ENCODE peak calls at places on chromosomes 11 and 22, in seven cellular contexts. One of them, this sample, is unnamed.

GRCh38 chr11:43541993-43542392 is 138.5 kb upstream of the HSD17B12 start:
- DNase-seq in DMS53: no peak
- DNase-seq in iPS DF 19.7: no peak
- DNase-seq in tibial nerve: no peak
- DNase-seq in COR-L47: no peak
- DNase-seq in AG09319: no peak
- DNase-seq in GM03348: no peak
- DNase-seq in this sample: no peak

GRCh38 chr11:71140206-71140919 is 112.0 kb downstream of the SHANK2 start:
- DNase-seq in DMS53: no peak
- DNase-seq in iPS DF 19.7: no peak
- DNase-seq in tibial nerve: no peak
- DNase-seq in COR-L47: peak
- DNase-seq in AG09319: no peak
- DNase-seq in GM03348: no peak
- DNase-seq in this sample: no peak

GRCh38 chr11:70532066-70532440 is 133.7 kb downstream of the CTTN start:
- DNase-seq in DMS53: no peak
- DNase-seq in iPS DF 19.7: no peak
- DNase-seq in tibial nerve: no peak
- DNase-seq in COR-L47: no peak
- DNase-seq in AG09319: no peak
- DNase-seq in GM03348: no peak
- DNase-seq in this sample: no peak

GRCh38 chr22:41508770-41509170 is 35.5 kb downstream of the POLR3H start:
- DNase-seq in DMS53: no peak
- DNase-seq in iPS DF 19.7: no peak
- DNase-seq in tibial nerve: no peak
- DNase-seq in COR-L47: no peak
- DNase-seq in AG09319: no peak
- DNase-seq in GM03348: no peak
- DNase-seq in this sample: no peak

GRCh38 chr22:46352691-46353386 is 17.3 kb downstream of the TRMU start:
- DNase-seq in DMS53: peak
- DNase-seq in iPS DF 19.7: no peak
- DNase-seq in tibial nerve: no peak
- DNase-seq in COR-L47: peak
- DNase-seq in AG09319: no peak
- DNase-seq in GM03348: no peak
- DNase-seq in this sample: no peak

GRCh38 chr11:64226507-64227051 is 505 bp downstream of the NUDT22 start:
- DNase-seq in DMS53: peak
- DNase-seq in iPS DF 19.7: no peak
- DNase-seq in tibial nerve: no peak
- DNase-seq in COR-L47: peak
- DNase-seq in AG09319: no peak
- DNase-seq in GM03348: peak
- DNase-seq in this sample: no peak

GRCh38 chr22:21918466-21919185 is 34.0 kb downstream of the PPM1F start:
- DNase-seq in DMS53: no peak
- DNase-seq in iPS DF 19.7: no peak
- DNase-seq in tibial nerve: no peak
- DNase-seq in COR-L47: no peak
- DNase-seq in AG09319: no peak
- DNase-seq in GM03348: no peak
- DNase-seq in this sample: no peak

GRCh38 chr11:2889399-2890273 is 4.1 kb upstream of the CDKN1C start:
- DNase-seq in DMS53: no peak
- DNase-seq in iPS DF 19.7: no peak
- DNase-seq in tibial nerve: no peak
- DNase-seq in COR-L47: no peak
- DNase-seq in AG09319: no peak
- DNase-seq in GM03348: no peak
- DNase-seq in this sample: no peak

GRCh38 chr22:26892401-26893033 is 235.1 kb downstream of the MIAT start:
- DNase-seq in DMS53: peak
- DNase-seq in iPS DF 19.7: no peak
- DNase-seq in tibial nerve: no peak
- DNase-seq in COR-L47: peak
- DNase-seq in AG09319: no peak
- DNase-seq in GM03348: peak
- DNase-seq in this sample: no peak

GRCh38 chr22:28600546-28601143 is 79.0 kb downstream of the TTC28 start:
- DNase-seq in DMS53: peak
- DNase-seq in iPS DF 19.7: no peak
- DNase-seq in tibial nerve: no peak
- DNase-seq in COR-L47: peak
- DNase-seq in AG09319: peak
- DNase-seq in GM03348: peak
- DNase-seq in this sample: no peak

GRCh38 chr11:65987336-65987735 is 14.6 kb downstream of the EIF1AD start:
- DNase-seq in DMS53: no peak
- DNase-seq in iPS DF 19.7: no peak
- DNase-seq in tibial nerve: no peak
- DNase-seq in COR-L47: no peak
- DNase-seq in AG09319: no peak
- DNase-seq in GM03348: no peak
- DNase-seq in this sample: no peak

GRCh38 chr22:28053871-28054621 is 135.0 kb upstream of the PITPNB start:
- DNase-seq in DMS53: no peak
- DNase-seq in iPS DF 19.7: no peak
- DNase-seq in tibial nerve: no peak
- DNase-seq in COR-L47: no peak
- DNase-seq in AG09319: no peak
- DNase-seq in GM03348: peak
- DNase-seq in this sample: no peak

GRCh38 chr22:36344106-36344827 is 43.5 kb downstream of the MYH9 start:
- DNase-seq in DMS53: no peak
- DNase-seq in iPS DF 19.7: no peak
- DNase-seq in tibial nerve: no peak
- DNase-seq in COR-L47: no peak
- DNase-seq in AG09319: no peak
- DNase-seq in GM03348: no peak
- DNase-seq in this sample: no peak

GRCh38 chr22:17085277-17086091 is 684 bp downstream of the IL17RA start:
- DNase-seq in DMS53: peak
- DNase-seq in iPS DF 19.7: no peak
- DNase-seq in tibial nerve: no peak
- DNase-seq in COR-L47: peak
- DNase-seq in AG09319: no peak
- DNase-seq in GM03348: peak
- DNase-seq in this sample: no peak

GRCh38 chr22:28411125-28411524 is 268.5 kb downstream of the TTC28 start:
- DNase-seq in DMS53: no peak
- DNase-seq in iPS DF 19.7: no peak
- DNase-seq in tibial nerve: no peak
- DNase-seq in COR-L47: no peak
- DNase-seq in AG09319: no peak
- DNase-seq in GM03348: no peak
- DNase-seq in this sample: no peak

GRCh38 chr11:94315664-94316063 is 11.3 kb downstream of the IZUMO1R start:
- DNase-seq in DMS53: no peak
- DNase-seq in iPS DF 19.7: no peak
- DNase-seq in tibial nerve: no peak
- DNase-seq in COR-L47: no peak
- DNase-seq in AG09319: peak
- DNase-seq in GM03348: no peak
- DNase-seq in this sample: no peak

GRCh38 chr11:116557261-116557660 is 215.5 kb downstream of the BUD13 start:
- DNase-seq in DMS53: no peak
- DNase-seq in iPS DF 19.7: no peak
- DNase-seq in tibial nerve: no peak
- DNase-seq in COR-L47: no peak
- DNase-seq in AG09319: no peak
- DNase-seq in GM03348: peak
- DNase-seq in this sample: no peak

GRCh38 chr11:64207247-64208085 is 945 bp downstream of the FERMT3 start:
- DNase-seq in DMS53: no peak
- DNase-seq in iPS DF 19.7: no peak
- DNase-seq in tibial nerve: peak
- DNase-seq in COR-L47: no peak
- DNase-seq in AG09319: no peak
- DNase-seq in GM03348: peak
- DNase-seq in this sample: no peak

GRCh38 chr11:1743587-1744136 is 6.7 kb downstream of the IFITM10 start:
- DNase-seq in DMS53: no peak
- DNase-seq in iPS DF 19.7: no peak
- DNase-seq in tibial nerve: no peak
- DNase-seq in COR-L47: no peak
- DNase-seq in AG09319: no peak
- DNase-seq in GM03348: no peak
- DNase-seq in this sample: no peak

GRCh38 chr11:34068098-34068497 is 16.6 kb downstream of the CAPRIN1 start:
- DNase-seq in DMS53: peak
- DNase-seq in iPS DF 19.7: no peak
- DNase-seq in tibial nerve: no peak
- DNase-seq in COR-L47: no peak
- DNase-seq in AG09319: no peak
- DNase-seq in GM03348: no peak
- DNase-seq in this sample: no peak

GRCh38 chr11:106875013-106875412 is 143.3 kb downstream of the GUCY1A2 start:
- DNase-seq in DMS53: peak
- DNase-seq in iPS DF 19.7: no peak
- DNase-seq in tibial nerve: no peak
- DNase-seq in COR-L47: no peak
- DNase-seq in AG09319: no peak
- DNase-seq in GM03348: no peak
- DNase-seq in this sample: no peak

GRCh38 chr11:43486141-43486540 is 127.4 kb downstream of the TTC17 start:
- DNase-seq in DMS53: no peak
- DNase-seq in iPS DF 19.7: no peak
- DNase-seq in tibial nerve: no peak
- DNase-seq in COR-L47: no peak
- DNase-seq in AG09319: no peak
- DNase-seq in GM03348: no peak
- DNase-seq in this sample: no peak

GRCh38 chr11:131653244-131653643 is 282.8 kb downstream of the NTM start:
- DNase-seq in DMS53: no peak
- DNase-seq in iPS DF 19.7: no peak
- DNase-seq in tibial nerve: no peak
- DNase-seq in COR-L47: no peak
- DNase-seq in AG09319: no peak
- DNase-seq in GM03348: no peak
- DNase-seq in this sample: no peak

GRCh38 chr22:41780714-41781507 is 19.6 kb upstream of the CCDC134 start:
- DNase-seq in DMS53: no peak
- DNase-seq in iPS DF 19.7: no peak
- DNase-seq in tibial nerve: peak
- DNase-seq in COR-L47: no peak
- DNase-seq in AG09319: no peak
- DNase-seq in GM03348: peak
- DNase-seq in this sample: no peak

GRCh38 chr22:46536559-46537220 is 730 bp downstream of the CELSR1 start:
- DNase-seq in DMS53: peak
- DNase-seq in iPS DF 19.7: no peak
- DNase-seq in tibial nerve: no peak
- DNase-seq in COR-L47: no peak
- DNase-seq in AG09319: no peak
- DNase-seq in GM03348: no peak
- DNase-seq in this sample: no peak

GRCh38 chr11:33864479-33864878 is 27.4 kb downstream of the LMO2 start:
- DNase-seq in DMS53: no peak
- DNase-seq in iPS DF 19.7: no peak
- DNase-seq in tibial nerve: no peak
- DNase-seq in COR-L47: no peak
- DNase-seq in AG09319: no peak
- DNase-seq in GM03348: no peak
- DNase-seq in this sample: no peak

GRCh38 chr11:10623797-10624761 is 55.6 kb upstream of the LYVE1 start:
- DNase-seq in DMS53: peak
- DNase-seq in iPS DF 19.7: peak
- DNase-seq in tibial nerve: peak
- DNase-seq in COR-L47: no peak
- DNase-seq in AG09319: no peak
- DNase-seq in GM03348: peak
- DNase-seq in this sample: peak

GRCh38 chr11:36583667-36584066 is 10.6 kb upstream of the IFTAP start:
- DNase-seq in DMS53: peak
- DNase-seq in iPS DF 19.7: no peak
- DNase-seq in tibial nerve: no peak
- DNase-seq in COR-L47: no peak
- DNase-seq in AG09319: no peak
- DNase-seq in GM03348: no peak
- DNase-seq in this sample: no peak

GRCh38 chr11:92453055-92453454 is 228.4 kb downstream of the FAT3 start:
- DNase-seq in DMS53: no peak
- DNase-seq in iPS DF 19.7: no peak
- DNase-seq in tibial nerve: no peak
- DNase-seq in COR-L47: no peak
- DNase-seq in AG09319: no peak
- DNase-seq in GM03348: peak
- DNase-seq in this sample: no peak

GRCh38 chr22:30261134-30261533 is 5.5 kb downstream of the OSM start:
- DNase-seq in DMS53: peak
- DNase-seq in iPS DF 19.7: no peak
- DNase-seq in tibial nerve: no peak
- DNase-seq in COR-L47: no peak
- DNase-seq in AG09319: no peak
- DNase-seq in GM03348: no peak
- DNase-seq in this sample: no peak

GRCh38 chr11:6607190-6607635 is 3.6 kb downstream of the ILK start:
- DNase-seq in DMS53: no peak
- DNase-seq in iPS DF 19.7: no peak
- DNase-seq in tibial nerve: no peak
- DNase-seq in COR-L47: no peak
- DNase-seq in AG09319: no peak
- DNase-seq in GM03348: no peak
- DNase-seq in this sample: no peak

GRCh38 chr11:75077316-75077715 is 19.4 kb downstream of the OR2AT4 start:
- DNase-seq in DMS53: no peak
- DNase-seq in iPS DF 19.7: no peak
- DNase-seq in tibial nerve: no peak
- DNase-seq in COR-L47: no peak
- DNase-seq in AG09319: no peak
- DNase-seq in GM03348: no peak
- DNase-seq in this sample: no peak

GRCh38 chr11:62431171-62431895 is 12.5 kb downstream of the SCGB1A1 start:
- DNase-seq in DMS53: no peak
- DNase-seq in iPS DF 19.7: no peak
- DNase-seq in tibial nerve: no peak
- DNase-seq in COR-L47: no peak
- DNase-seq in AG09319: no peak
- DNase-seq in GM03348: peak
- DNase-seq in this sample: no peak

GRCh38 chr11:30377347-30377746 is 54.4 kb downstream of the ARL14EP start:
- DNase-seq in DMS53: no peak
- DNase-seq in iPS DF 19.7: no peak
- DNase-seq in tibial nerve: no peak
- DNase-seq in COR-L47: no peak
- DNase-seq in AG09319: no peak
- DNase-seq in GM03348: no peak
- DNase-seq in this sample: no peak

GRCh38 chr11:117820071-117820470 is 4.5 kb downstream of the FXYD2 start:
- DNase-seq in DMS53: peak
- DNase-seq in iPS DF 19.7: no peak
- DNase-seq in tibial nerve: no peak
- DNase-seq in COR-L47: peak
- DNase-seq in AG09319: no peak
- DNase-seq in GM03348: no peak
- DNase-seq in this sample: no peak